ENCODE peak calls at places on chromosome 14, in five cellular contexts. One of them, this sample, is unnamed.

GRCh38 chr14:92726135-92726932 is 22.1 kb downstream of the LGMN start:
- DNase-seq in GM23248: peak; percentile 94
- DNase-seq in PC-3: peak; percentile 88
- DNase-seq in mammary epithelial cell: peak; percentile 66
- DNase-seq in fibroblast of lung: peak; percentile 93
- DNase-seq in this sample: peak; percentile 79

GRCh38 chr14:61203059-61203753 is 77.9 kb downstream of the TMEM30B start:
- DNase-seq in fibroblast of lung: no peak
- DNase-seq in PC-3: no peak
- DNase-seq in GM23248: no peak
- DNase-seq in mammary epithelial cell: no peak
- DNase-seq in this sample: no peak

GRCh38 chr14:33693237-33693636 is 257.6 kb downstream of the EGLN3 start:
- DNase-seq in GM23248: peak; percentile 46
- DNase-seq in mammary epithelial cell: no peak
- DNase-seq in PC-3: no peak
- DNase-seq in fibroblast of lung: peak; percentile 44
- DNase-seq in this sample: no peak

GRCh38 chr14:78222746-78223145 is 52.6 kb downstream of the NRXN3 start:
- DNase-seq in GM23248: no peak
- DNase-seq in fibroblast of lung: no peak
- DNase-seq in mammary epithelial cell: no peak
- DNase-seq in PC-3: no peak
- DNase-seq in this sample: no peak

GRCh38 chr14:24806061-24806678 is 172.2 kb upstream of the GZMB start:
- DNase-seq in PC-3: peak; percentile 70
- DNase-seq in fibroblast of lung: peak; percentile 61
- DNase-seq in mammary epithelial cell: peak; percentile 54
- DNase-seq in GM23248: peak; percentile 64
- DNase-seq in this sample: peak; percentile 85

GRCh38 chr14:105151838-105152793 is 16.5 kb downstream of the JAG2 start:
- DNase-seq in fibroblast of lung: no peak
- DNase-seq in GM23248: no peak
- DNase-seq in PC-3: no peak
- DNase-seq in mammary epithelial cell: no peak
- DNase-seq in this sample: no peak

GRCh38 chr14:31291210-31291609 is 83.6 kb upstream of the HECTD1 start:
- DNase-seq in mammary epithelial cell: no peak
- DNase-seq in GM23248: no peak
- DNase-seq in PC-3: no peak
- DNase-seq in fibroblast of lung: peak; percentile 24
- DNase-seq in this sample: no peak

GRCh38 chr14:61381589-61381988 is 60.2 kb downstream of the PRKCH start:
- DNase-seq in fibroblast of lung: no peak
- DNase-seq in GM23248: no peak
- DNase-seq in PC-3: no peak
- DNase-seq in mammary epithelial cell: peak; percentile 37
- DNase-seq in this sample: no peak

GRCh38 chr14:68970096-68970612 is 8.9 kb downstream of the ACTN1 start:
- DNase-seq in fibroblast of lung: no peak
- DNase-seq in PC-3: no peak
- DNase-seq in GM23248: no peak
- DNase-seq in mammary epithelial cell: no peak
- DNase-seq in this sample: no peak

GRCh38 chr14:80805136-80805535 is 136.4 kb downstream of the CEP128 start:
- DNase-seq in mammary epithelial cell: no peak
- DNase-seq in PC-3: peak; percentile 49
- DNase-seq in fibroblast of lung: peak; percentile 86
- DNase-seq in GM23248: peak; percentile 43
- DNase-seq in this sample: no peak

GRCh38 chr14:69043598-69044267 is 64.6 kb upstream of the ACTN1 start:
- DNase-seq in fibroblast of lung: peak; percentile 61
- DNase-seq in GM23248: peak; percentile 85
- DNase-seq in PC-3: no peak
- DNase-seq in mammary epithelial cell: no peak
- DNase-seq in this sample: no peak

GRCh38 chr14:93965287-93965821 is 11.0 kb downstream of the ASB2 start:
- DNase-seq in GM23248: peak; percentile 95
- DNase-seq in fibroblast of lung: peak; percentile 78
- DNase-seq in PC-3: peak; percentile 40
- DNase-seq in mammary epithelial cell: peak; percentile 90
- DNase-seq in this sample: no peak

GRCh38 chr14:74902941-74903705 is 19.9 kb downstream of the RPS6KL1 start:
- DNase-seq in PC-3: no peak
- DNase-seq in mammary epithelial cell: no peak
- DNase-seq in GM23248: no peak
- DNase-seq in fibroblast of lung: no peak
- DNase-seq in this sample: no peak

GRCh38 chr14:93106541-93107156 is 9.1 kb downstream of the ITPK1 start:
- DNase-seq in mammary epithelial cell: no peak
- DNase-seq in PC-3: no peak
- DNase-seq in GM23248: no peak
- DNase-seq in fibroblast of lung: no peak
- DNase-seq in this sample: no peak

GRCh38 chr14:26621807-26622560 is 24.2 kb upstream of the NOVA1 start:
- DNase-seq in mammary epithelial cell: no peak
- DNase-seq in PC-3: no peak
- DNase-seq in GM23248: peak; percentile 77
- DNase-seq in fibroblast of lung: peak; percentile 45
- DNase-seq in this sample: no peak

GRCh38 chr14:80955434-80955939 is at the start of gene TSHR:
- DNase-seq in PC-3: no peak
- DNase-seq in fibroblast of lung: no peak
- DNase-seq in mammary epithelial cell: no peak
- DNase-seq in GM23248: no peak
- DNase-seq in this sample: no peak

GRCh38 chr14:28673056-28673455 is 93.5 kb upstream of the FOXG1 start:
- DNase-seq in GM23248: no peak
- DNase-seq in mammary epithelial cell: peak; percentile 54
- DNase-seq in PC-3: peak; percentile 65
- DNase-seq in fibroblast of lung: no peak
- DNase-seq in this sample: no peak

GRCh38 chr14:86038401-86038985 is 508.5 kb downstream of the FLRT2 start:
- DNase-seq in GM23248: peak; percentile 60
- DNase-seq in fibroblast of lung: peak; percentile 71
- DNase-seq in mammary epithelial cell: peak; percentile 20
- DNase-seq in PC-3: peak; percentile 42
- DNase-seq in this sample: peak; percentile 77

GRCh38 chr14:32332415-32333116 is 3.5 kb downstream of the AKAP6 start:
- DNase-seq in mammary epithelial cell: peak; percentile 33
- DNase-seq in GM23248: no peak
- DNase-seq in fibroblast of lung: no peak
- DNase-seq in PC-3: peak; percentile 56
- DNase-seq in this sample: no peak

GRCh38 chr14:75247286-75247922 is 31.2 kb upstream of the FOS start:
- DNase-seq in fibroblast of lung: no peak
- DNase-seq in PC-3: no peak
- DNase-seq in mammary epithelial cell: no peak
- DNase-seq in GM23248: no peak
- DNase-seq in this sample: no peak

GRCh38 chr14:35963209-35963608 is 137.1 kb downstream of the BRMS1L start:
- DNase-seq in mammary epithelial cell: no peak
- DNase-seq in fibroblast of lung: no peak
- DNase-seq in GM23248: no peak
- DNase-seq in PC-3: peak; percentile 47
- DNase-seq in this sample: no peak

GRCh38 chr14:68506021-68506644 is 286.7 kb downstream of the ZFP36L1 start:
- DNase-seq in fibroblast of lung: peak; percentile 36
- DNase-seq in PC-3: peak; percentile 71
- DNase-seq in GM23248: peak; percentile 85
- DNase-seq in mammary epithelial cell: peak; percentile 76
- DNase-seq in this sample: no peak

GRCh38 chr14:56172074-56172473 is 53.9 kb downstream of the PELI2 start:
- DNase-seq in fibroblast of lung: no peak
- DNase-seq in mammary epithelial cell: no peak
- DNase-seq in PC-3: no peak
- DNase-seq in GM23248: no peak
- DNase-seq in this sample: no peak

DNA sequence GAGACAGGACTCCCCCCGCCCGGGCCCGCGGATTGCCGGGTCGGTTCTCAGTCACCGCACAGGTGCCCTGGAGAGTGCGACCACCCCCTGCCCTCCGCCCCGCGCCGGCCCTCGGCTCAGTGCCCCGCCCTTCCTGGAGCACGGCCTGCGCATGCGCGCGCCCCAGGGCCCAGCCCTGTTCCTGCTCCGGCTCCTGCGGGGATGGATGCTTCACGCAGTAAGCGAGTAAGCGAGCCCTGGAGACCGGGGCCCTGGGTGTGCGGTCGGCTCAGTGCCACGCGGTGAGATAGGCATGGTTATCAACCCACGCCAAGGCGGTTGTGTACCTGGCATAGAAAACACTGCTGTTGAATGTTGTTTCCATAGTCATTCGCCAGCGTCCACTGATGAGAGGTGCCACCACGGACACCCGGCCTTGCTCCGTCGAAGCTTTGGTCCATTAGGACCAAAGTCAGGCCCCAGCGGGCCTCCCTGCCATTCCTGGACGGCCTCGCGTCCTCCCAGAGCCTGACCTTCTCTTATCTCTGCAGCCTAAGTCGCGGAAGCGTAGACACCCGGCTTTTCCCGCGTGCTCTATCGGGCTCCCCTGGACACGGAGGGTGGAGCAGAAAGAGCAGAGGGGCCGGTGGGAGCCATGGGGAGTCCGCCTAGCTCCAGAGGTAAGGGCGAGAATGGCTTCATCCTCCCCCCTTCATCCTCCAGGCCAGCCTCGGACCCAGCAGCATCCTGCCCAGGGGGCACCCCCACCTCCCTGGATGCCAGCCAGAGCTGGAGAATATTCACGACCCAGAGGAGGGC is 90.6 kb downstream of the PAPOLA start:
- DNase-seq in mammary epithelial cell: peak; percentile 17
- DNase-seq in PC-3: no peak
- DNase-seq in GM23248: peak; percentile 57
- DNase-seq in fibroblast of lung: peak; percentile 43
- DNase-seq in this sample: no peak
- TF ChIP-seq EZH2 in mammary epithelial cell: no peak
- TF ChIP-seq EZH2 in PC-3: no peak
- TF ChIP-seq EZH2 in GM23248: no peak
- TF ChIP-seq EZH2 in fibroblast of lung: no peak
- TF ChIP-seq EZH2 in this sample: no peak

DNA sequence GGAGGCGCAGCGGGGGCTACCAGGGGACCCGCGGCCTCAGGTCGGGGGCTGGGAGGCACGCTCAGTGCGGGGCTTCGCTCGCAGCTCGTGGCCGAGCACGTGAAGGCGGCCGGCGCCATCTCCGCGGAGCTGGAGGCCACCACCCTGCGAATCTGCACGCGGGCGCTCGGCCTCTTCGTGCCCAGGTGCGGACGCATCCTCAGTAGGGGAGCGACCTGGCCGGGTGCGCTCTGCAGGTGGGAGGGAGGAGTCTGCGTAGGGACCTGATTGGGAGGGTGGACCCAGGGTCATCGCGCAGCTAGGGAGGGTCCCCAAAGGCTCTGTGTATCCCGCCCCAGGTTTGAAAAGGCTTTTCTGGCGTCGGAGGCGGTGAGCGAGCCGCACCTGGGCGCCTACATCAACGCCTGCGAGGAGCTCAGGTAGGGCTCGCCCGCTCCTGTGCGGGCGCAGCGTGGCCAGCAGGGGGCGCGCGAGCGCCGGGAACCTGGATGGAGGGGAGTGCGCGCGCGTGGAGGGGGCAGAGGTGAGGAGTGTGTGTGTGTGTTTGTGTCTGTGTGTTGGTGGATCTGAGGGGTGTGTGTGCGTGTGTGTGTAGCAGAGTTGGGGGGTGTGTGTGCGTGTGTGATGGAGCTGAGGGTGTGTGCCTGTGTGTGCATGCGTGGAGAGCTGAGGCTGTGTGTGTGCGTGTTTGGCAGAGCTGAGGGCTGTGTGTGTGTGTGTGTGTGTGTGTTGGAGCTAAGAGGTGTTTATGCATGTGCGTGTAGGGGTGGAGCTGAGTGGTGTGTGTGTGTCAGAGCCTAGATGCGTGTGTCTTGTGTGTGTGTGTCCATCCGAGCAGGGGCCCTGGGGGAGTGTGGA is 10.4 kb downstream of the EXOC3L4 start:
- DNase-seq in mammary epithelial cell: peak; percentile 62
- DNase-seq in PC-3: peak; percentile 82
- DNase-seq in fibroblast of lung: peak; percentile 69
- DNase-seq in GM23248: peak; percentile 55
- DNase-seq in this sample: peak; percentile 87
- TF ChIP-seq EZH2 in mammary epithelial cell: peak; percentile 73
- TF ChIP-seq EZH2 in PC-3: no peak
- TF ChIP-seq EZH2 in fibroblast of lung: peak; percentile 22
- TF ChIP-seq EZH2 in GM23248: no peak
- TF ChIP-seq EZH2 in this sample: no peak

GRCh38 chr14:22598896-22599244 is 770 bp downstream of the ABHD4 start:
- DNase-seq in mammary epithelial cell: peak; percentile 82
- DNase-seq in PC-3: peak; percentile 74
- DNase-seq in fibroblast of lung: peak; percentile 71
- DNase-seq in GM23248: peak; percentile 86
- DNase-seq in this sample: peak; percentile 83

GRCh38 chr14:22597771-22598098 is 365 bp upstream of the ABHD4 start:
- DNase-seq in fibroblast of lung: peak; percentile 16
- DNase-seq in PC-3: no peak
- DNase-seq in mammary epithelial cell: no peak
- DNase-seq in GM23248: peak; percentile 29
- DNase-seq in this sample: no peak

GRCh38 chr14:22597265-22597664 is 835 bp upstream of the ABHD4 start:
- DNase-seq in mammary epithelial cell: no peak
- DNase-seq in PC-3: no peak
- DNase-seq in fibroblast of lung: no peak
- DNase-seq in GM23248: no peak
- DNase-seq in this sample: no peak

GRCh38 chr14:22599349-22599748 is 1.2 kb downstream of the ABHD4 start:
- DNase-seq in GM23248: no peak
- DNase-seq in fibroblast of lung: no peak
- DNase-seq in mammary epithelial cell: no peak
- DNase-seq in PC-3: no peak
- DNase-seq in this sample: no peak

GRCh38 chr14:22598099-22598895 is at the start of gene ABHD4:
- DNase-seq in fibroblast of lung: peak; percentile 68
- DNase-seq in PC-3: peak; percentile 61
- DNase-seq in mammary epithelial cell: peak; percentile 65
- DNase-seq in GM23248: peak; percentile 91
- DNase-seq in this sample: peak; percentile 91
- TF ChIP-seq EZH2 in fibroblast of lung: no peak
- TF ChIP-seq EZH2 in PC-3: no peak
- TF ChIP-seq EZH2 in mammary epithelial cell: no peak
- TF ChIP-seq EZH2 in GM23248: no peak
- TF ChIP-seq EZH2 in this sample: no peak

DNA sequence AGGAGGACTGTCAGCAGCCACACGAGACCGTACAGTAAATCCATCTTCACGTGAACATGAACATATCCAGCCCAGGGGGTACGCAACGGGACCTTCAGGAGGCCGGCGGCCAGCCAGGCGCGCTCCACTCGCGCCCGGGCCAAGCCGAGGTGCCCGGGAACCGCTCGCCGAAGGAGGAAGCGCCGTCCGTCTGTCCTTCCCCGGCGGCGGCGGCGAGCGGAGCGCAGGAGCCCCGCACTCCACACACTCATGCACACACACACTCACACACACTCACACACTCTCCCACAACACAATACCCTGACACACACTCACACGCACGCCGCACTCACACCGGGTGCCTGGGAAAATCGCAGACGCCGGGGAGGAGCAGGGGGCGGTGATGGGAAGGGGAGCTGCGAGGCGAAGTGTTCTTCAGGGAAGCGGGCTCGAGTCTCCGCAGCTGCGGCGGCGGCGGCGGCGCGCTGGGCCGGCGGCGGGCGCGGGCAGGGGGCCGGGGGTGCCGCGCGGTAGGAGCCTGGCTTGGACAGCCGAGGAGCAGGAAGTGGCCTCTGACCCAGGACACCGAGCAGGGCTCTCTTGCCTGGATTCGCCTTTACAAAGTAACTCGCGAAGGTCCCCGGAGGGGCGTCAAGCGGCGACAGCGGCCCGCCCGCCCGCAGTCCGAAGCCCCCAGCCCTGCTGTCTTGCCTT is 713 bp downstream of the MDGA2 start:
- DNase-seq in mammary epithelial cell: no peak
- DNase-seq in PC-3: no peak
- DNase-seq in GM23248: no peak
- DNase-seq in fibroblast of lung: no peak
- DNase-seq in this sample: peak; percentile 22
- TF ChIP-seq EZH2 in mammary epithelial cell: no peak
- TF ChIP-seq EZH2 in PC-3: no peak
- TF ChIP-seq EZH2 in GM23248: no peak
- TF ChIP-seq EZH2 in fibroblast of lung: no peak
- TF ChIP-seq EZH2 in this sample: peak; percentile 11